ENCODE peak calls at places on chromosome 20, in eight cellular contexts. One of them, this sample, is unnamed.
A peak's percentile ranks its signal among the peaks of the same experiment; 100 is the strongest.

GRCh38 chr20:41462372-41463161 is 95.9 kb upstream of the EMILIN3 start:
- DNase-seq in stomach: no peak
- DNase-seq in Right ventricle myocardium inferior: no peak
- DNase-seq in mesenteric fat pad: no peak
- DNase-seq in hepatocyte: no peak
- DNase-seq in G401: no peak
- DNase-seq in caudate nucleus: no peak
- DNase-seq in HFFc6: no peak
- DNase-seq in this sample: no peak

GRCh38 chr20:15913661-15914060 is 659.6 kb downstream of the KIF16B start:
- DNase-seq in stomach: no peak
- DNase-seq in Right ventricle myocardium inferior: no peak
- DNase-seq in mesenteric fat pad: no peak
- DNase-seq in hepatocyte: no peak
- DNase-seq in G401: no peak
- DNase-seq in caudate nucleus: no peak
- DNase-seq in HFFc6: no peak
- DNase-seq in this sample: no peak

GRCh38 chr20:36147707-36148106 is 6.8 kb upstream of the EPB41L1 start:
- DNase-seq in stomach: no peak
- DNase-seq in Right ventricle myocardium inferior: no peak
- DNase-seq in mesenteric fat pad: no peak
- DNase-seq in hepatocyte: peak; percentile 48
- DNase-seq in G401: no peak
- DNase-seq in caudate nucleus: no peak
- DNase-seq in HFFc6: no peak
- DNase-seq in this sample: no peak

GRCh38 chr20:57525328-57526053 is 551 bp upstream of the CTCFL start:
- DNase-seq in stomach: no peak
- DNase-seq in Right ventricle myocardium inferior: no peak
- DNase-seq in mesenteric fat pad: no peak
- DNase-seq in hepatocyte: no peak
- DNase-seq in G401: no peak
- DNase-seq in caudate nucleus: no peak
- DNase-seq in HFFc6: no peak
- DNase-seq in this sample: no peak

GRCh38 chr20:1871807-1872455 is 23.3 kb upstream of the SIRPA start:
- DNase-seq in stomach: no peak
- DNase-seq in Right ventricle myocardium inferior: no peak
- DNase-seq in mesenteric fat pad: no peak
- DNase-seq in hepatocyte: no peak
- DNase-seq in G401: no peak
- DNase-seq in caudate nucleus: no peak
- DNase-seq in HFFc6: no peak
- DNase-seq in this sample: no peak

GRCh38 chr20:17794400-17794799 is 94.6 kb downstream of the BANF2 start:
- DNase-seq in stomach: peak; percentile 67
- DNase-seq in Right ventricle myocardium inferior: no peak
- DNase-seq in mesenteric fat pad: no peak
- DNase-seq in hepatocyte: no peak
- DNase-seq in G401: peak; percentile 21
- DNase-seq in caudate nucleus: peak; percentile 5
- DNase-seq in HFFc6: no peak
- DNase-seq in this sample: peak; percentile 17

GRCh38 chr20:21702553-21703467 is 2.7 kb upstream of the PAX1 start:
- DNase-seq in stomach: no peak
- DNase-seq in Right ventricle myocardium inferior: no peak
- DNase-seq in mesenteric fat pad: peak; percentile 68
- DNase-seq in hepatocyte: peak; percentile 81
- DNase-seq in G401: peak; percentile 4
- DNase-seq in caudate nucleus: no peak
- DNase-seq in HFFc6: no peak
- DNase-seq in this sample: peak; percentile 24

GRCh38 chr20:46484954-46485353 is 28.4 kb downstream of the ZNF334 start:
- DNase-seq in stomach: no peak
- DNase-seq in Right ventricle myocardium inferior: no peak
- DNase-seq in mesenteric fat pad: no peak
- DNase-seq in hepatocyte: no peak
- DNase-seq in G401: no peak
- DNase-seq in caudate nucleus: no peak
- DNase-seq in HFFc6: no peak
- DNase-seq in this sample: no peak

GRCh38 chr20:19026121-19026878 is 186.1 kb upstream of the SLC24A3 start:
- DNase-seq in stomach: no peak
- DNase-seq in Right ventricle myocardium inferior: no peak
- DNase-seq in mesenteric fat pad: no peak
- DNase-seq in hepatocyte: peak; percentile 21
- DNase-seq in G401: no peak
- DNase-seq in caudate nucleus: no peak
- DNase-seq in HFFc6: no peak
- DNase-seq in this sample: no peak

GRCh38 chr20:63692436-63693078 is 3.9 kb upstream of the TNFRSF6B start:
- DNase-seq in stomach: no peak
- DNase-seq in Right ventricle myocardium inferior: peak; percentile 63
- DNase-seq in mesenteric fat pad: no peak
- DNase-seq in hepatocyte: no peak
- DNase-seq in G401: peak; percentile 19
- DNase-seq in caudate nucleus: no peak
- DNase-seq in HFFc6: peak; percentile 20
- DNase-seq in this sample: peak; percentile 42

GRCh38 chr20:7859371-7859802 is 80.9 kb downstream of the HAO1 start:
- DNase-seq in stomach: no peak
- DNase-seq in Right ventricle myocardium inferior: no peak
- DNase-seq in mesenteric fat pad: no peak
- DNase-seq in hepatocyte: peak; percentile 62
- DNase-seq in G401: peak; percentile 31
- DNase-seq in caudate nucleus: no peak
- DNase-seq in HFFc6: peak; percentile 54
- DNase-seq in this sample: peak; percentile 34

GRCh38 chr20:35007891-35008290 is 52.2 kb downstream of the MYH7B start:
- DNase-seq in stomach: no peak
- DNase-seq in Right ventricle myocardium inferior: peak; percentile 22
- DNase-seq in mesenteric fat pad: peak; percentile 82
- DNase-seq in hepatocyte: no peak
- DNase-seq in G401: no peak
- DNase-seq in caudate nucleus: no peak
- DNase-seq in HFFc6: no peak
- DNase-seq in this sample: no peak

GRCh38 chr20:64261138-64261537 is 5.6 kb downstream of the PCMTD2 start:
- DNase-seq in stomach: no peak
- DNase-seq in Right ventricle myocardium inferior: peak; percentile 60
- DNase-seq in mesenteric fat pad: no peak
- DNase-seq in hepatocyte: peak; percentile 74
- DNase-seq in G401: no peak
- DNase-seq in caudate nucleus: no peak
- DNase-seq in HFFc6: peak; percentile 74
- DNase-seq in this sample: no peak

GRCh38 chr20:63188159-63188442 is 27.8 kb downstream of the YTHDF1 start:
- DNase-seq in stomach: no peak
- DNase-seq in Right ventricle myocardium inferior: no peak
- DNase-seq in mesenteric fat pad: no peak
- DNase-seq in hepatocyte: no peak
- DNase-seq in G401: no peak
- DNase-seq in caudate nucleus: no peak
- DNase-seq in HFFc6: no peak
- DNase-seq in this sample: no peak